ENCODE peak calls at places on chromosome 3, in seven cellular contexts. Y is uterus; F is IMR-90; T is CD8-positive, alpha-beta T cell; I is heart right ventricle; H is right lobe of liver; Q is tibial nerve. D is an unnamed sample.

GRCh38 chr3:185724761-185725160 is 100.1 kb downstream of the IGF2BP2 start:
- DNase-seq in Q (no peak), I (no peak), H (no peak), F (peak), T (no peak), Y (no peak), D (no peak)

GRCh38 chr3:148329481-148330220 is 368.1 kb upstream of the AGTR1 start:
- DNase-seq in Y (no peak), H (no peak), T (no peak), F (peak), Q (no peak), I (no peak), D (no peak)

GRCh38 chr3:19348929-19349564 is 200.7 kb downstream of the KCNH8 start:
- DNase-seq in Y (no peak), Q (no peak), F (peak), H (no peak), I (no peak), T (no peak), D (peak)

GRCh38 chr3:131535131-131535530 is 32.4 kb upstream of the MRPL3 start:
- DNase-seq in T (no peak), Q (no peak), H (no peak), F (peak), I (no peak), Y (no peak), D (peak)

GRCh38 chr3:147299656-147300055 is 106.7 kb downstream of the ZIC4 start:
- DNase-seq in I (no peak), T (no peak), Q (no peak), F (peak), H (no peak), Y (no peak), D (no peak)

GRCh38 chr3:94115482-94115881 is 52.6 kb downstream of the NSUN3 start:
- DNase-seq in Q (no peak), I (no peak), Y (no peak), H (no peak), F (peak), T (no peak), D (peak)

GRCh38 chr3:188974856-188975611 is 196.7 kb upstream of the TPRG1 start:
- DNase-seq in H (no peak), T (no peak), F (peak), Y (no peak), I (no peak), Q (no peak), D (no peak)

GRCh38 chr3:179973931-179974361 is 62.8 kb downstream of the PEX5L start:
- DNase-seq in H (no peak), T (no peak), Q (no peak), I (no peak), Y (no peak), F (no peak), D (no peak)

GRCh38 chr3:31377045-31377642 is 155.6 kb upstream of the STT3B start:
- DNase-seq in H (no peak), Q (no peak), I (no peak), F (peak), Y (no peak), T (no peak), D (peak)

GRCh38 chr3:88142094-88142624 is 7.6 kb upstream of the C3orf38 start:
- DNase-seq in F (peak), T (no peak), I (no peak), Y (no peak), H (no peak), Q (no peak), D (peak)

GRCh38 chr3:32937331-32937730 is 14.1 kb upstream of the CCR4 start:
- DNase-seq in Y (no peak), Q (no peak), I (no peak), H (no peak), F (no peak), T (no peak), D (no peak)

GRCh38 chr3:52188586-52189404 is 9.2 kb upstream of the ALAS1 start:
- DNase-seq in T (no peak), Q (no peak), F (no peak), Y (no peak), I (no peak), H (peak), D (no peak)

GRCh38 chr3:183953471-183954070 is 64.1 kb downstream of the ABCC5 start:
- DNase-seq in F (no peak), I (no peak), Q (no peak), Y (no peak), H (no peak), T (no peak), D (no peak)

GRCh38 chr3:90035643-90036042 is 928.2 kb downstream of the EPHA3 start:
- DNase-seq in H (no peak), T (no peak), F (no peak), I (no peak), Q (no peak), Y (no peak), D (peak)

GRCh38 chr3:55423888-55424287 is 63.2 kb downstream of the WNT5A start:
- DNase-seq in I (no peak), Q (no peak), H (no peak), Y (no peak), T (no peak), F (no peak), D (no peak)

GRCh38 chr3:169085827-169086226 is 577.7 kb downstream of the MECOM start:
- DNase-seq in F (peak), T (no peak), H (no peak), Q (no peak), I (no peak), Y (no peak), D (peak)

GRCh38 chr3:33377489-33377888 is 62.7 kb downstream of the UBP1 start:
- DNase-seq in F (no peak), Y (no peak), Q (no peak), I (no peak), T (no peak), H (no peak), D (no peak)

GRCh38 chr3:72998489-72998888 is 1.9 kb downstream of the PPP4R2 start:
- DNase-seq in T (no peak), Y (no peak), H (no peak), Q (no peak), I (no peak), F (no peak), D (no peak)

GRCh38 chr3:126773783-126774182 is 69.7 kb downstream of the CHCHD6 start:
- DNase-seq in Y (no peak), H (no peak), Q (no peak), I (no peak), T (no peak), F (peak), D (no peak)

GRCh38 chr3:129665024-129665768 is 58.7 kb upstream of the PLXND1 start:
- DNase-seq in T (no peak), H (no peak), Y (no peak), Q (no peak), I (no peak), F (peak), D (peak)

GRCh38 chr3:21745971-21746370 is 5.0 kb downstream of the ZNF385D start:
- DNase-seq in H (no peak), F (peak), Q (no peak), T (no peak), Y (no peak), I (no peak), D (no peak)

GRCh38 chr3:68666409-68667193 is 265.7 kb downstream of the TAFA4 start:
- DNase-seq in F (no peak), Q (no peak), I (no peak), Y (no peak), H (no peak), T (no peak), D (peak)

GRCh38 chr3:125257563-125257962 is 45.0 kb upstream of the SLC12A8 start:
- DNase-seq in Y (no peak), F (no peak), H (no peak), I (no peak), Q (no peak), T (no peak), D (no peak)

GRCh38 chr3:72820405-72820804 is 27.8 kb downstream of the SHQ1 start:
- DNase-seq in T (no peak), Y (no peak), I (no peak), F (peak), H (no peak), Q (no peak), D (no peak)

GRCh38 chr3:53939081-53939582 is 47.5 kb upstream of the SELENOK start:
- DNase-seq in Y (no peak), Q (no peak), H (no peak), F (no peak), T (no peak), I (no peak), D (no peak)

GRCh38 chr3:33093847-33094246 is 3.1 kb downstream of the GLB1 start:
- DNase-seq in I (no peak), Y (no peak), F (no peak), H (no peak), T (no peak), Q (no peak), D (no peak)

GRCh38 chr3:42659451-42660130 is 6.1 kb downstream of the ZBTB47 start:
- DNase-seq in H (no peak), Q (no peak), I (no peak), T (no peak), Y (no peak), F (no peak), D (no peak)

GRCh38 chr3:42662037-42662812 is 8.7 kb downstream of the ZBTB47 start:
- DNase-seq in Y (no peak), H (no peak), Q (no peak), F (no peak), I (no peak), T (no peak), D (no peak)

GRCh38 chr3:42660131-42660715 is 6.7 kb downstream of the ZBTB47 start:
- DNase-seq in Y (no peak), I (peak), Q (no peak), F (peak), T (no peak), H (no peak), D (no peak)

GRCh38 chr3:42661593-42662022 is 8.1 kb downstream of the ZBTB47 start:
- DNase-seq in T (no peak), I (no peak), F (no peak), Y (no peak), Q (no peak), H (no peak), D (no peak)

GRCh38 chr3:42660898-42661297 is 7.4 kb downstream of the ZBTB47 start:
- DNase-seq in I (no peak), Q (no peak), H (no peak), F (no peak), Y (no peak), T (no peak), D (no peak)
- TF ChIP-seq CTCF in I (peak), Q (no peak), H (no peak), F (no peak), Y (no peak), T (no peak), D (peak)

GRCh38 chr3:29503969-29504368 is 223.1 kb downstream of the RBMS3 start:
- DNase-seq in I (no peak), Y (peak), Q (peak), F (peak), T (no peak), H (no peak), D (no peak)
- H3K27ac ChIP-seq in I (peak), Y (peak), Q (peak), F (peak), T (no peak), H (no peak), D (no peak)

GRCh38 chr3:4977001-4977888 is 2.0 kb upstream of the BHLHE40 start:
- DNase-seq in Q (peak), Y (peak), H (peak), F (peak), I (peak), T (peak), D (peak)
- TF ChIP-seq CTCF in Q (no peak), Y (no peak), H (no peak), F (no peak), I (peak), T (no peak), D (peak)

GRCh38 chr3:58864480-58864879 is 185.3 kb downstream of the CFAP20DC start:
- DNase-seq in H (no peak), T (no peak), I (no peak), Q (no peak), Y (no peak), F (no peak), D (no peak)

GRCh38 chr3:58868101-58868779 is 181.6 kb downstream of the CFAP20DC start:
- DNase-seq in Q (no peak), I (no peak), F (no peak), T (no peak), H (no peak), Y (no peak), D (no peak)

GRCh38 chr3:58861551-58861950 is 188.3 kb downstream of the CFAP20DC start:
- DNase-seq in T (no peak), Y (no peak), F (no peak), I (no peak), Q (no peak), H (no peak), D (no peak)

GRCh38 chr3:58866079-58866478 is 183.7 kb downstream of the CFAP20DC start:
- DNase-seq in Y (no peak), I (no peak), F (no peak), H (no peak), T (no peak), Q (no peak), D (no peak)
- H3K27ac ChIP-seq in Y (no peak), I (no peak), F (no peak), H (no peak), T (no peak), Q (no peak), D (no peak)

GRCh38 chr3:84077479-84077878 is 881.3 kb upstream of the CADM2 start:
- DNase-seq in H (no peak), I (no peak), Y (no peak), Q (no peak), T (no peak), F (no peak), D (peak)
- TF ChIP-seq CTCF in H (no peak), I (no peak), Y (no peak), Q (no peak), T (no peak), F (peak), D (peak)

D was measured in foreskin keratinocyte.